ENCODE peak calls at places on chromosomes 6 and 20, in seven cellular contexts. O, I, T, M, R, E and F are unnamed samples.

GRCh38 chr6:158684311-158684710 is 34.5 kb downstream of the SYTL3 start:
- DNase-seq in O (no peak), I (no peak), T (no peak), M (no peak), R (no peak), E (no peak), F (peak)

GRCh38 chr20:58112017-58112781 is 116.3 kb downstream of the ANKRD60 start:
- DNase-seq in O (peak), I (no peak), T (peak), M (no peak), R (no peak), E (peak), F (no peak)

GRCh38 chr20:3041818-3042504 is 1.5 kb upstream of the GNRH2 start:
- DNase-seq in O (no peak), I (no peak), T (no peak), M (no peak), R (peak), E (peak), F (no peak)

GRCh38 chr6:118635909-118636735 is 15.3 kb downstream of the CEP85L start:
- DNase-seq in O (no peak), I (no peak), T (no peak), M (no peak), R (no peak), E (no peak), F (no peak)

GRCh38 chr6:168607272-168608112 is 166.5 kb downstream of the SMOC2 start:
- DNase-seq in O (no peak), I (no peak), T (no peak), M (no peak), R (no peak), E (no peak), F (no peak)

GRCh38 chr6:6379573-6379972 is 59.1 kb upstream of the F13A1 start:
- DNase-seq in O (no peak), I (no peak), T (no peak), M (no peak), R (no peak), E (no peak), F (no peak)

GRCh38 chr20:43409041-43409913 is 48.4 kb upstream of the SRSF6 start:
- DNase-seq in O (peak), I (no peak), T (no peak), M (peak), R (no peak), E (peak), F (no peak)

GRCh38 chr20:16279320-16279719 is 293.9 kb downstream of the KIF16B start:
- DNase-seq in O (no peak), I (no peak), T (no peak), M (no peak), R (no peak), E (no peak), F (no peak)

GRCh38 chr20:35523298-35523888 is 6.1 kb downstream of the C20orf173 start:
- DNase-seq in O (no peak), I (no peak), T (peak), M (peak), R (no peak), E (no peak), F (no peak)

GRCh38 chr6:104580452-104580851 is 279.3 kb downstream of the HACE1 start:
- DNase-seq in O (no peak), I (no peak), T (no peak), M (no peak), R (no peak), E (peak), F (no peak)

GRCh38 chr6:14880052-14880451 is 365.8 kb upstream of the JARID2 start:
- DNase-seq in O (no peak), I (no peak), T (no peak), M (no peak), R (no peak), E (no peak), F (no peak)

GRCh38 chr6:142329486-142330113 is 27.8 kb downstream of the ADGRG6 start:
- DNase-seq in O (no peak), I (no peak), T (no peak), M (no peak), R (no peak), E (no peak), F (no peak)

GRCh38 chr20:45019027-45019763 is 52.9 kb downstream of the STK4 start:
- DNase-seq in O (no peak), I (no peak), T (no peak), M (no peak), R (no peak), E (peak), F (no peak)

GRCh38 chr6:163086563-163086895 is 328.0 kb upstream of the QKI start:
- DNase-seq in O (no peak), I (no peak), T (no peak), M (no peak), R (no peak), E (peak), F (no peak)